ENCODE peak calls at places on chromosome 20, in five cellular contexts. W is HCT116, M is IMR-90, V is HepG2, U is PC-3. E is an unnamed sample. For H3K36me3, the result is how much of the 10 kb centered on the place peaks cover.

GRCh38 chr20:34546751-34547181 is 11.8 kb upstream of the MAP1LC3A start:
- DNase-seq in W (no peak), V (no peak), M (no peak), U (no peak), E (no peak)

GRCh38 chr20:20594171-20594530 is 118.3 kb downstream of the RALGAPA2 start:
- DNase-seq in U (peak), W (no peak), V (peak), M (peak), E (no peak)

GRCh38 chr20:56393133-56393472 is 658 bp downstream of the CSTF1 start:
- DNase-seq in M (no peak), V (no peak), U (peak), W (no peak), E (peak)

GRCh38 chr20:7585126-7585679 is 355.1 kb downstream of the HAO1 start:
- DNase-seq in V (peak), M (no peak), W (no peak), U (no peak), E (no peak)

GRCh38 chr20:46203510-46203837 is 85.4 kb downstream of the CD40 start:
- DNase-seq in M (no peak), V (no peak), U (no peak), W (no peak), E (no peak)

GRCh38 chr20:38195041-38195504 is 30.0 kb upstream of the TGM2 start:
- DNase-seq in M (no peak), W (no peak), V (no peak), U (no peak), E (no peak)

GRCh38 chr20:5031206-5031557 is 29.9 kb upstream of the SLC23A2 start:
- DNase-seq in W (no peak), V (no peak), U (no peak), M (no peak), E (no peak)

GRCh38 chr20:41889125-41889870 is 271.1 kb upstream of the CHD6 start:
- DNase-seq in W (peak), V (peak), M (no peak), U (peak), E (peak)

DNA sequence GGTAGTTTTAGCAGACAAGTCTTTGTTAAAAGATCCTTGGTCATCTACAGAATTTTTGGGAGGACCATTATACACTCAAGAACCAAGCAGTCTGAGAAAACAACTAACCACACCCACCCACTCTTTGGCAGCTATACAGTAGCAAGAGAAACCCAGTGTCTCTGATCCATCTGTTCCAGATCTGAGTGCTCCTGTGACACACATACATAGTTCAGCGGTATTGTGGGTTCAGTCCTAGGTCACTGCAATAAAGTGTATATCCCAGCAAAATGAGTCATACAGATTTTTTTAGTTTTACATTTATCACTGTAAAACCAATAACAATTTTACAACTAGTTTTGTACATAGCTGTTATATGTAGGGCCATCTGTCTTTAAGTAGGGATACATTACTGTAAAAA is 47.4 kb upstream of the PAK5 start:
- DNase-seq in U (peak), V (no peak), M (peak), W (no peak), E (no peak)
- H3K36me3 ChIP-seq in U (under half), V (under half), M (under half), W (under half), E (under half)

GRCh38 chr20:57689745-57690481 is 19.9 kb downstream of the PMEPA1 start:
- DNase-seq in M (no peak), W (no peak), U (no peak), V (no peak), E (no peak)

GRCh38 chr20:57688295-57688694 is 21.5 kb downstream of the PMEPA1 start:
- DNase-seq in V (no peak), M (no peak), W (no peak), U (no peak), E (no peak)

GRCh38 chr20:57690525-57690924 is 19.3 kb downstream of the PMEPA1 start:
- DNase-seq in V (no peak), U (no peak), M (no peak), W (no peak), E (no peak)

GRCh38 chr20:57686931-57687652 is 22.7 kb downstream of the PMEPA1 start:
- DNase-seq in M (no peak), V (no peak), W (no peak), U (peak), E (no peak)

GRCh38 chr20:57688864-57689263 is 21.0 kb downstream of the PMEPA1 start:
- DNase-seq in U (no peak), V (no peak), M (no peak), W (no peak), E (no peak)
- H3K9ac ChIP-seq in U (no peak), V (no peak), M (no peak), W (no peak), E (no peak)

GRCh38 chr20:10669843-10670446 is 3.9 kb downstream of the JAG1 start:
- DNase-seq in W (no peak), M (no peak), V (no peak), U (no peak), E (no peak)

GRCh38 chr20:10672579-10673127 is 1.1 kb downstream of the JAG1 start:
- DNase-seq in M (peak), W (no peak), V (peak), U (peak), E (no peak)

GRCh38 chr20:10670521-10671220 is 3.1 kb downstream of the JAG1 start:
- DNase-seq in M (peak), V (peak), W (no peak), U (no peak), E (no peak)

GRCh38 chr20:10671850-10672578 is 1.8 kb downstream of the JAG1 start:
- DNase-seq in V (no peak), U (peak), M (peak), W (no peak), E (no peak)

GRCh38 chr20:10671221-10671849 is 2.5 kb downstream of the JAG1 start:
- DNase-seq in V (peak), W (no peak), M (peak), U (peak), E (no peak)
- TF ChIP-seq CTCF in V (peak), W (peak), M (peak), U (peak), E (no peak)

DNA sequence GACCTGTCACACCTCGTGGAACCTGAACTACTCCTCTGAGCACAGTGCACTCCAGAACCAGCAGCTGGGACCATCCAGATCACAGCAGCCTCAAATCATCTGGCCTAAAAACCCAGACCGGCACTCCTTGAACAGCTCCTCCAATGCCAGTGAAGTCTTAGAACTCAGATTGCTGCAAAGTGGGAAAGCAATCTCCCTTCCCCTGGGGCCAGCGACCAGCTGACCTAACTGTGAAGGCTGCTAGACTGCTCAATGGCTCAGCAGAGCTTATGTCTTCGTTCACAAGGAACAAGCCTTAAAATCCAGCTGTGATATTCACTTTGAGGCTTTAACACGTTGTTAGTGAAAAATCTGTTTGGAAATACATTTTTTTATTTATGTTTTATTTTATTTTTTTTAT is 243.2 kb downstream of the ANKRD60 start:
- DNase-seq in V (no peak), U (no peak), W (no peak), M (no peak), E (no peak)
- H3K36me3 ChIP-seq in V (under half), U (under half), W (under half), M (under half), E (under half)

GRCh38 chr20:47786763-47787107 is 1.5 kb upstream of the SULF2 start:
- DNase-seq in U (no peak), W (no peak), V (no peak), M (no peak), E (no peak)
- H3K9ac ChIP-seq in U (peak), W (no peak), V (no peak), M (no peak), E (no peak)

GRCh38 chr20:62477669-62478450 is 2.1 kb upstream of the GATA5 start:
- DNase-seq in V (no peak), U (no peak), M (no peak), W (no peak), E (no peak)
- TF ChIP-seq CTCF in V (peak), U (peak), M (no peak), W (no peak), E (peak)

GRCh38 chr20:17640146-17640874 is 41.7 kb downstream of the RRBP1 start:
- DNase-seq in M (no peak), V (no peak), W (no peak), U (no peak), E (no peak)
- H3K36me3 ChIP-seq in M (half or more), V (half or more), W (under half), U (under half), E (half or more)

GRCh38 chr20:42955713-42956112 is 234.0 kb downstream of the PTPRT start:
- DNase-seq in V (no peak), U (no peak), M (no peak), W (no peak), E (peak)
- H3K9ac ChIP-seq in V (no peak), U (no peak), M (no peak), W (no peak), E (no peak)

DNA sequence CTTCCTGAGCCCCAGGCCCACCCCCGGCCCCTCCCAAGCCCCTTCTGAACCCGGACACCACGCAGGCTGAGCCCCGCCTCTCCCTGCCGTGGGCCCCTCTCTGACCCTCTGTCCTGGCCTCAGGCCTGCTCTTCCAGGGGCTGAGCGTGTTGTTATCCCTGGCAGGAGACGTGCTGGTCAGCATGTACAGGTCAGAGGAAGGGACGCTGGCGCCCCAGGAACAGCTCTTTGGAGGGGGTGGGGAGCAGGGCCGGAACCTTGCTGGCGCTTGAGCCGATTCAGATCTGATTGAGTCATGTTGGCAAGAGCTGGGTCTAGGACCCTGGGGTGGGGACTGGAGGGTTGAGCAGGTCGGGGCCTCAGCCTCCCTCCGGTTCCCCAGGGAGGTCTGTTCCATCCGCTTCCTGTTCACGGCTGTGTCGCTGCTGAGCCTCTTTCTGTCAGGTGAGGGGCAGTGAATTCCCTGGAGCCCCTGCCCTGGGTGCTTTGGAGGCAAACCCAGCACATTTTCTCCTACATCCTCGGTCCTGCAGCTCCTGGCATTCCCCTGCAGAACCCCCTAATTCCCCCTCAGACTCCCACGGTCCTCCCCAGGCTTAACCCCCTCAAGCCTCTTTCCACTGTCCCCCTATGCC is 1.9 kb downstream of the SPAG4 start:
- DNase-seq in V (peak), M (peak), U (peak), W (no peak), E (no peak)
- TF ChIP-seq CTCF in V (peak), M (peak), U (peak), W (no peak), E (no peak)

GRCh38 chr20:10573951-10574339 is 99.9 kb downstream of the JAG1 start:
- DNase-seq in M (no peak), V (no peak), U (no peak), W (no peak), E (no peak)

GRCh38 chr20:10577648-10578047 is 96.2 kb downstream of the JAG1 start:
- DNase-seq in V (no peak), U (no peak), M (no peak), W (no peak), E (no peak)

GRCh38 chr20:10573273-10573950 is 100.4 kb downstream of the JAG1 start:
- DNase-seq in M (no peak), W (no peak), U (peak), V (no peak), E (no peak)

GRCh38 chr20:10578607-10579006 is 95.2 kb downstream of the JAG1 start:
- DNase-seq in M (peak), V (peak), W (peak), U (peak), E (no peak)

GRCh38 chr20:10576411-10576810 is 97.4 kb downstream of the JAG1 start:
- DNase-seq in V (no peak), M (no peak), W (no peak), U (no peak), E (no peak)
- H3K36me3 ChIP-seq in V (under half), M (under half), W (under half), U (under half), E (under half)

E was measured in DND-41.